ENCODE peak calls at places on chromosomes 3 and 15, in four cellular contexts. S, N, U and K are unnamed samples. For H3K4me1, the result is how much of the 10 kb centered on the place peaks cover.

GRCh38 chr15:29601811-29602210 is 220.5 kb downstream of the TJP1 start:
- DNase-seq in S (no peak), N (no peak), U (no peak), K (no peak)

GRCh38 chr3:129555176-129555575 is 12.2 kb downstream of the H1-8 start:
- DNase-seq in S (no peak), N (no peak), U (no peak), K (no peak)

GRCh38 chr3:45123841-45124269 is 22.3 kb downstream of the CDCP1 start:
- DNase-seq in S (peak), N (no peak), U (no peak), K (no peak)

GRCh38 chr3:169120928-169121327 is 542.6 kb downstream of the MECOM start:
- DNase-seq in S (no peak), N (no peak), U (no peak), K (no peak)

GRCh38 chr3:194537732-194538247 is 51.0 kb upstream of the ATP13A3 start:
- DNase-seq in S (peak), N (no peak), U (no peak), K (peak)

GRCh38 chr15:31268108-31268501 is 58.5 kb upstream of the KLF13 start:
- DNase-seq in S (no peak), N (no peak), U (no peak), K (no peak)

GRCh38 chr3:176208915-176209314 is 988.4 kb downstream of the TBL1XR1 start:
- DNase-seq in S (no peak), N (no peak), U (no peak), K (no peak)

GRCh38 chr3:100269410-100270217 is 8.8 kb downstream of the TBC1D23 start:
- DNase-seq in S (peak), N (no peak), U (no peak), K (peak)

GRCh38 chr3:143084856-143085731 is 34.5 kb upstream of the CHST2 start:
- DNase-seq in S (peak), N (no peak), U (no peak), K (no peak)

GRCh38 chr15:34644061-34644460 is 60.6 kb upstream of the GOLGA8B start:
- DNase-seq in S (peak), N (no peak), U (no peak), K (peak)

GRCh38 chr3:128071771-128072453 is 19.7 kb downstream of the SEC61A1 start:
- DNase-seq in S (no peak), N (no peak), U (no peak), K (no peak)

GRCh38 chr15:81265944-81266775 is 57.8 kb downstream of the STARD5 start:
- DNase-seq in S (peak), N (peak), U (peak), K (peak)
- H3K4me3 ChIP-seq in S (no peak), N (peak), U (no peak), K (peak)

GRCh38 chr3:33949074-33949473 is 150.6 kb downstream of the PDCD6IP start:
- DNase-seq in S (no peak), N (no peak), U (no peak), K (no peak)

GRCh38 chr3:33942483-33943150 is 144.2 kb downstream of the PDCD6IP start:
- DNase-seq in S (peak), N (no peak), U (no peak), K (no peak)

GRCh38 chr3:33941804-33942203 is 143.4 kb downstream of the PDCD6IP start:
- DNase-seq in S (no peak), N (no peak), U (no peak), K (no peak)

GRCh38 chr3:33943277-33943676 is 144.8 kb downstream of the PDCD6IP start:
- DNase-seq in S (no peak), N (no peak), U (no peak), K (no peak)

DNA sequence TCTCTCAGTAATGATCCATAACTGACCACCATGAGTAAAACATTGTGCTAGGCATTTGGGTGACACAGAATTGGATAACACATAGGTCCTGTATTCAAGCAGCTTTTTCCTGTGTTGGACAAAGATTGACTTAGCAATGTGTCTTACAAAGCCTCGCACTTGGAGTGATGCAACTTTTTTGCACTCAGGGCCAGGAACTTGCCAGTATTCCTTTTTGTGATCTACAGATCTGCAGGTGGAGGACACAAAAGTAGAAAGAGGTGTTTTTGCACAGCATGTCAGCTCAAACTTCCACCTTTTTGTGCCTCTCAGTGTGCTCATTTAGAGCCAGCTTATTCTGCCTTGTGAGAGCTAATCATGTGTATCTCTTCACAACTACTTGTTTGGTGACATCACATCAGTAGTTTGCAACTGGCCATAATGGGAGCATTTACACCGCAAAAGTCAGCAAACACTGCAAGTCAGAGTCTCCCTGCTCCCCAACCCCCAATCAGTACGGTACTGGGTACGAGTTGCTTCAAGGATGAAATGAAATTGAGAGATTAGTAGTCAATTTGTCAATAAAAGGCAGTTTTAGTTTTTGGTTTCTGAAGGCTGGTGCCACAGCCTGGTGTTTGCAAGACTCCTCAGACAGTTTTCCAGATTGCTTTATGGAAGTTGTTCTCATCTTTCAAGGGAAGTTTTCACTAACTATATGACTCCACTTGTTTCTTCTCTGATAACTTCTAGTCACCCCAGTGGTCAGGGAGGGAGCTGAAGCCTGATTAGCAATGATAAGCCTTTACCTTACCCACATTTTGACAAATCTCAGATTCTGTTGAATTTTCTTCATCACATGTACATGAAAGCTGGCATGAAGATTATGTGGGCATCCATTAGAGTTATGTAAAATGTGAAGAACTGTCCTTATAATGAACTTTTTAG is 149.1 kb downstream of the PDCD6IP start:
- DNase-seq in S (no peak), N (no peak), U (no peak), K (no peak)
- H3K27ac ChIP-seq in S (no peak), N (no peak), U (no peak), K (no peak)

DNA sequence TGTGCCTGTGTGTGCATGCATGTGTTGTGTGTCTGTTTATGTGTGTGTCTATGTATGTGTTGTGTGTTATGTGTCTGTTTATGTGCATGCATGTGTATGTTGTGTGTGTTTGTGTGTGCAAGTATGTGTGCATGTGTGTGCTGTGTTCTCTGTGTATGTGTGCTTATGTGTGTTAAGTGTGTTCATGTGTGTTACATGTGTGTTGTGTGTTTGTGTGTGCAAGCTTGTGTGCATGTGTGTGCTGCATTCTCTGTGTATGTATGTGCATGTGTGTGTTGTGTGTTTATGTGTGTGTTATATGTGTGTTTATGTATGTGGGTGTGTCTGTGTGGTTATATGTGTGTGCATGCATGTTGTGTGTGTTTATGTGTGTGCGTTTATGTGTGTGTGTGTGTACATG is 14.9 kb downstream of the UROC1 start:
- DNase-seq in S (no peak), N (no peak), U (no peak), K (no peak)
- H3K4me1 ChIP-seq in S (under half), N (under half), U (under half), K (under half)

DNA sequence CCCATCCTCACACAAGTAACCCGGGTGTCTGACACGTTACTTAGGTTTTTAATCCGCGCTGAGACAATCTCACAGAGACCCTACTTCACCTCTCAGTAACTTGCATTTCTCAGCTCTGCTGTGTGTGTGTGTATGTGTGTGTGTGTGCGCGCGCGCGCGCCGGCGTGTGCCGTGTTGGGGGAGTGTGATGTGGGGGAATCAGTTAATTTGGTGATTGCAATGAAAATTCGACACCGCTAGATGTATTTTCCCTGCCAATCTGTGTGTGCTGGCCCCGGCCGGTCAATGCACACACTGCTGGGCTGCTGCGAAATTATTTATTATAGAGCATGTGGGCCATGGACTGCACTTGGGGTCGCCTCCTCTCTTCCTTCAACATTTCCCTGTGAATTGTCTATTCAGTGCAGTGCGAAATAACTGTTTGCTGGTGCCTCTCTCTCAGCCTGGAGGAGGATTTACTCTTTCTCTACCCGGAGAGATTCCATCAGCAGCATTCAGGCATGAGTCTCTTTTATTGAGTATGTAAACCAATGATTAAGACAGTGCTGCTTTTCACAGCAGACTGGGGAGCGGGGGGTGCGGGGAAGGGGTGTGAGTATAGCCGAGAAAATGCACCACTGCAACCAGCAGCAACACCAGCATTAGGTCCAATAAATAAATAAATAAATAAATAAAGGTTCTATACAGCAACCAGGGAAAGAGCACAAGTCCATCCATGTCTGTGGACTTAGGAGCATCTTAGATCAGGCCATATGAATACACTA is 2.9 kb downstream of the CADM2 start:
- DNase-seq in S (no peak), N (peak), U (no peak), K (peak)
- H3K4me3 ChIP-seq in S (no peak), N (no peak), U (no peak), K (peak)

GRCh38 chr3:35505181-35505580 is 134.1 kb upstream of the ARPP21 start:
- DNase-seq in S (no peak), N (no peak), U (no peak), K (peak)
- H3K27ac ChIP-seq in S (no peak), N (no peak), U (no peak), K (peak)

GRCh38 chr3:32438596-32439344 is 47.1 kb downstream of the CMTM7 start:
- DNase-seq in S (no peak), N (no peak), U (no peak), K (no peak)

GRCh38 chr3:32437898-32438297 is 46.2 kb downstream of the CMTM7 start:
- DNase-seq in S (no peak), N (no peak), U (no peak), K (no peak)

GRCh38 chr3:32434206-32434605 is 42.6 kb downstream of the CMTM7 start:
- DNase-seq in S (no peak), N (no peak), U (no peak), K (no peak)

GRCh38 chr3:32436816-32437189 is 45.1 kb downstream of the CMTM7 start:
- DNase-seq in S (no peak), N (no peak), U (no peak), K (no peak)

DNA sequence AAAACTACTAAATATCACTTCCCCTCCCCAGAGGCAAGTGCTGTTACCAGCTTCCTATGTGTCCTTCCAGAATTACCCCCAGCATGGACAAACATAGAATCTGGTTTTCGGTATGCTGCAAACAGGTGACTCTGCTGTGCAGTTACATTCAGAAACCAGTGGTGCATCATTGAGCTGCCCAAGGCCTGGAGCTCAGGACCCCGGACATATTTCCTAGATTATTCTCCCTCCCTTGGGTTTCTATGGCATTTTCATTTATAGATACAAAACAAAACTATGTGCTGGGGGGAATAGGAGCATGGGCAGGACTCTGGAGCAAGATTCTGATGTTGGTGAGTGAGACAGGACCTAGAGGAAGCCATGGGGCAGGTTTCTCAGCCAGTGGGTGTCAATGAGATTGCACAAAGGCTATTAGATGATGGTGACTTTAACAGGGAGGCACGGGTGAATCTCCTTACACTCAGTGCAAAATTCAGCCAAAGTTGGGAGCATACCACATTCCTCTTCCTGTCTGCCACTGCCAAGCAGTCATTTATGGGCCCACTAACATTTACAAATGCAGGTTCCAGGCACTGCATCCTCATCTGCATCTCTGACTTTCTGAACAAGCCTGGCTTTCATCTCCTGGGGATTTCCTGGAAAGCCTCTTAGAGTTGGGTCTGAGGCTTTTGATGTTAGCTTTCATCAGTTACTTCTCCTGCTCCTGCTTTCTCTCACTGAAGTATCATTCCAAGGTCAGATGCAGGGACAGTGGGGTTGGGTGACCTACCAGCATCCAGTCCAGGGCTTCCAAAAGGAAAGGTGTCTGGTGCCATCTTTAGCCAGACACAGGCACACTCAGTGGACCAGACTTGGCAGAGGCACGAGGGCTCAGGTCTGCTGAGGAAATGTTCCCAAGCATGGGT is 44.5 kb downstream of the CMTM7 start:
- DNase-seq in S (no peak), N (no peak), U (no peak), K (no peak)
- H3K4me1 ChIP-seq in S (under half), N (under half), U (under half), K (under half)